ENCODE peak calls at places on chromosomes 13 and 19, in four cellular contexts. G is GM12878, K is HCT116, Z is K562. O is an unnamed sample.

GRCh38 chr19:29887498-29887897 is 54.5 kb upstream of the URI1 start:
- DNase-seq in G (no peak), K (no peak), Z (peak; percentile 54), O (no peak)

GRCh38 chr19:3493651-3494050 is 6.8 kb downstream of the DOHH start:
- DNase-seq in G (no peak), K (no peak), Z (no peak), O (no peak)

GRCh38 chr13:114025432-114026127 is 51.7 kb upstream of the C13orf46 start:
- DNase-seq in G (no peak), K (no peak), Z (peak; percentile 12), O (no peak)

GRCh38 chr19:19587776-19588175 is 30.7 kb downstream of the PBX4 start:
- DNase-seq in G (no peak), K (no peak), Z (no peak), O (no peak)

GRCh38 chr13:85108356-85108755 is 690.9 kb downstream of the SLITRK6 start:
- DNase-seq in G (no peak), K (no peak), Z (no peak), O (no peak)

GRCh38 chr19:13718733-13719132 is 45.6 kb upstream of the MRI1 start:
- DNase-seq in G (no peak), K (no peak), Z (no peak), O (no peak)

GRCh38 chr19:56146904-56147303 is 5.8 kb downstream of the ZNF444 start:
- DNase-seq in G (no peak), K (no peak), Z (no peak), O (no peak)

GRCh38 chr13:80504453-80504852 is 163.5 kb upstream of the SPRY2 start:
- DNase-seq in G (no peak), K (no peak), Z (no peak), O (no peak)

GRCh38 chr19:43643326-43643725 is 3.7 kb upstream of the CADM4 start:
- DNase-seq in G (no peak), K (no peak), Z (no peak), O (no peak)

GRCh38 chr19:32404213-32404938 is 1.2 kb upstream of the DPY19L3 start:
- DNase-seq in G (no peak), K (no peak), Z (no peak), O (no peak)

GRCh38 chr13:73168226-73168992 is 109.6 kb downstream of the KLF5 start:
- DNase-seq in G (no peak), K (no peak), Z (no peak), O (no peak)

GRCh38 chr19:34676697-34677385 is at the start of gene SCGB2B2:
- DNase-seq in G (peak; percentile 50), K (peak; percentile 80), Z (no peak), O (no peak)
- TF ChIP-seq ATF3 in G (no peak), K (no peak), Z (no peak), O (no peak)

GRCh38 chr19:33472696-33473624 is 48.6 kb downstream of the PEPD start:
- DNase-seq in G (no peak), K (no peak), Z (no peak), O (no peak)
- TF ChIP-seq ATF3 in G (no peak), K (no peak), Z (no peak), O (no peak)

GRCh38 chr19:2282862-2283237 is 875 bp upstream of the PEAK3 start:
- DNase-seq in G (no peak), K (no peak), Z (no peak), O (no peak)

GRCh38 chr19:2278504-2279158 is 3.3 kb downstream of the PEAK3 start:
- DNase-seq in G (no peak), K (no peak), Z (no peak), O (no peak)

GRCh38 chr19:2283835-2284507 is 2.0 kb upstream of the PEAK3 start:
- DNase-seq in G (no peak), K (no peak), Z (no peak), O (no peak)

GRCh38 chr19:2280633-2281264 is 1.2 kb downstream of the PEAK3 start:
- DNase-seq in G (no peak), K (no peak), Z (no peak), O (no peak)

GRCh38 chr19:2282062-2282861 is at the start of gene PEAK3:
- DNase-seq in G (no peak), K (no peak), Z (peak; percentile 68), O (no peak)
- TF ChIP-seq ATF3 in G (no peak), K (no peak), Z (no peak), O (no peak)

GRCh38 chr19:47745010-47745901 is at the start of gene NOP53:
- DNase-seq in G (peak; percentile 93), K (peak; percentile 93), Z (peak; percentile 95), O (peak; percentile 98)

GRCh38 chr19:47740866-47741519 is 4.4 kb upstream of the NOP53 start:
- DNase-seq in G (no peak), K (no peak), Z (no peak), O (no peak)

GRCh38 chr19:47741544-47742125 is 3.7 kb upstream of the NOP53 start:
- DNase-seq in G (no peak), K (no peak), Z (no peak), O (no peak)

GRCh38 chr19:47742636-47743035 is 2.7 kb upstream of the NOP53 start:
- DNase-seq in G (no peak), K (no peak), Z (peak; percentile 42), O (no peak)
- TF ChIP-seq ATF3 in G (no peak), K (no peak), Z (no peak), O (no peak)

GRCh38 chr13:33624740-33625139 is 193.2 kb upstream of the RFC3 start:
- DNase-seq in G (no peak), K (no peak), Z (no peak), O (no peak)
- TF ChIP-seq ATF3 in G (no peak), K (no peak), Z (no peak), O (no peak)

DNA sequence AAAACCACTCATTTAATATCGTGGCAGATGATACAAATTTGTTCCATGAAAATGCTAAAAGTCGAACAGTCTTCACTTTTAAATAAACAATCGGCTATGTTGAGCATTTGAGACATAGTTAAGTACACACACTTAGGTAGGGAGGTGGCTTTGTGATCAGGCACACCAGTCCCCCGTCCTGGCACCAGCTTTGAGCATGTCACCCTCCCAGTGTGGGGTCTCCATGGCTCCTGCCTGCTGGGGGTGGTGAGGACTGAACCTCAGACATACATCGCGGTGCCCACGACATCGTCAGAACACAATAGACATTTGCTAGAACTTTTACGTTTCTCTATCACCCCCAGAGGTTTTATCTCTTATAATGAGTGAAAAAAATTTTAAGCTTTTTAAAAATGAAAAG is 62.0 kb downstream of the RFX2 start:
- DNase-seq in G (no peak), K (no peak), Z (no peak), O (no peak)
- TF ChIP-seq ATF3 in G (no peak), K (no peak), Z (no peak), O (no peak)

GRCh38 chr13:39942901-39943273 is 287.4 kb downstream of the COG6 start:
- DNase-seq in G (peak; percentile 50), K (peak; percentile 80), Z (peak; percentile 58), O (peak; percentile 76)
- TF ChIP-seq ATF3 in G (peak; percentile 46), K (no peak), Z (no peak), O (peak; percentile 58)

O was measured in H1.